ENCODE peak calls at places on chromosome 19, in ten cellular contexts. One of them, this sample, is unnamed.

GRCh38 chr19:8149261-8150094 is at the start of gene FBN3:
- DNase-seq in breast epithelium: no peak
- DNase-seq in stimulated activated CD4-positive, alpha-beta T cell treated with anti-CD3 and anti-CD28 coated beads, Interleukin-15, amount 100 ng/mL, for 1 hour: no peak
- DNase-seq in T-cell: no peak
- DNase-seq in heart left ventricle: no peak
- DNase-seq in foreskin fibroblast: no peak
- DNase-seq in aorta: no peak
- DNase-seq in NCI-H774: no peak
- DNase-seq in effector memory CD8-positive, alpha-beta T cell: no peak
- DNase-seq in stimulated activated CD8-positive, alpha-beta memory T cell treated with anti-CD3 and anti-CD28 coated beads, Interleukin-4, amount 100 ng/mL, for 24 hours: no peak
- DNase-seq in this sample: no peak

GRCh38 chr19:32203161-32203560 is 142.2 kb upstream of the ZNF507 start:
- DNase-seq in breast epithelium: no peak
- DNase-seq in stimulated activated CD4-positive, alpha-beta T cell treated with anti-CD3 and anti-CD28 coated beads, Interleukin-15, amount 100 ng/mL, for 1 hour: no peak
- DNase-seq in T-cell: no peak
- DNase-seq in heart left ventricle: no peak
- DNase-seq in foreskin fibroblast: no peak
- DNase-seq in aorta: no peak
- DNase-seq in NCI-H774: no peak
- DNase-seq in effector memory CD8-positive, alpha-beta T cell: no peak
- DNase-seq in stimulated activated CD8-positive, alpha-beta memory T cell treated with anti-CD3 and anti-CD28 coated beads, Interleukin-4, amount 100 ng/mL, for 24 hours: no peak
- DNase-seq in this sample: no peak

GRCh38 chr19:38319421-38320258 is at the start of gene KCNK6:
- DNase-seq in breast epithelium: peak
- DNase-seq in stimulated activated CD4-positive, alpha-beta T cell treated with anti-CD3 and anti-CD28 coated beads, Interleukin-15, amount 100 ng/mL, for 1 hour: peak
- DNase-seq in T-cell: peak
- DNase-seq in heart left ventricle: peak
- DNase-seq in foreskin fibroblast: peak
- DNase-seq in aorta: peak
- DNase-seq in NCI-H774: no peak
- DNase-seq in effector memory CD8-positive, alpha-beta T cell: peak
- DNase-seq in stimulated activated CD8-positive, alpha-beta memory T cell treated with anti-CD3 and anti-CD28 coated beads, Interleukin-4, amount 100 ng/mL, for 24 hours: peak
- DNase-seq in this sample: no peak

GRCh38 chr19:13987101-13987890 is 18.8 kb downstream of the RFX1 start:
- DNase-seq in breast epithelium: no peak
- DNase-seq in stimulated activated CD4-positive, alpha-beta T cell treated with anti-CD3 and anti-CD28 coated beads, Interleukin-15, amount 100 ng/mL, for 1 hour: no peak
- DNase-seq in T-cell: no peak
- DNase-seq in heart left ventricle: peak
- DNase-seq in foreskin fibroblast: no peak
- DNase-seq in aorta: peak
- DNase-seq in NCI-H774: no peak
- DNase-seq in effector memory CD8-positive, alpha-beta T cell: no peak
- DNase-seq in stimulated activated CD8-positive, alpha-beta memory T cell treated with anti-CD3 and anti-CD28 coated beads, Interleukin-4, amount 100 ng/mL, for 24 hours: no peak
- DNase-seq in this sample: no peak

GRCh38 chr19:4559569-4559968 is at the start of gene SEMA6B:
- DNase-seq in breast epithelium: no peak
- DNase-seq in stimulated activated CD4-positive, alpha-beta T cell treated with anti-CD3 and anti-CD28 coated beads, Interleukin-15, amount 100 ng/mL, for 1 hour: no peak
- DNase-seq in T-cell: no peak
- DNase-seq in heart left ventricle: peak
- DNase-seq in foreskin fibroblast: no peak
- DNase-seq in aorta: no peak
- DNase-seq in NCI-H774: no peak
- DNase-seq in effector memory CD8-positive, alpha-beta T cell: no peak
- DNase-seq in stimulated activated CD8-positive, alpha-beta memory T cell treated with anti-CD3 and anti-CD28 coated beads, Interleukin-4, amount 100 ng/mL, for 24 hours: no peak
- DNase-seq in this sample: no peak

GRCh38 chr19:54561840-54562239 is 11.8 kb upstream of the LILRA2 start:
- DNase-seq in breast epithelium: no peak
- DNase-seq in stimulated activated CD4-positive, alpha-beta T cell treated with anti-CD3 and anti-CD28 coated beads, Interleukin-15, amount 100 ng/mL, for 1 hour: no peak
- DNase-seq in T-cell: no peak
- DNase-seq in heart left ventricle: no peak
- DNase-seq in foreskin fibroblast: no peak
- DNase-seq in aorta: no peak
- DNase-seq in NCI-H774: peak
- DNase-seq in effector memory CD8-positive, alpha-beta T cell: no peak
- DNase-seq in stimulated activated CD8-positive, alpha-beta memory T cell treated with anti-CD3 and anti-CD28 coated beads, Interleukin-4, amount 100 ng/mL, for 24 hours: no peak
- DNase-seq in this sample: no peak

GRCh38 chr19:3340340-3340739 is 26.0 kb upstream of the NFIC start:
- DNase-seq in breast epithelium: no peak
- DNase-seq in stimulated activated CD4-positive, alpha-beta T cell treated with anti-CD3 and anti-CD28 coated beads, Interleukin-15, amount 100 ng/mL, for 1 hour: no peak
- DNase-seq in T-cell: no peak
- DNase-seq in heart left ventricle: no peak
- DNase-seq in foreskin fibroblast: no peak
- DNase-seq in aorta: no peak
- DNase-seq in NCI-H774: no peak
- DNase-seq in effector memory CD8-positive, alpha-beta T cell: no peak
- DNase-seq in stimulated activated CD8-positive, alpha-beta memory T cell treated with anti-CD3 and anti-CD28 coated beads, Interleukin-4, amount 100 ng/mL, for 24 hours: no peak
- DNase-seq in this sample: no peak

GRCh38 chr19:16495982-16496612 is at the start of the genes C19orf44 and CALR3:
- DNase-seq in breast epithelium: peak
- DNase-seq in stimulated activated CD4-positive, alpha-beta T cell treated with anti-CD3 and anti-CD28 coated beads, Interleukin-15, amount 100 ng/mL, for 1 hour: peak
- DNase-seq in T-cell: peak
- DNase-seq in heart left ventricle: peak
- DNase-seq in foreskin fibroblast: peak
- DNase-seq in aorta: peak
- DNase-seq in NCI-H774: peak
- DNase-seq in effector memory CD8-positive, alpha-beta T cell: peak
- DNase-seq in stimulated activated CD8-positive, alpha-beta memory T cell treated with anti-CD3 and anti-CD28 coated beads, Interleukin-4, amount 100 ng/mL, for 24 hours: peak
- DNase-seq in this sample: peak

GRCh38 chr19:18203408-18203862 is 407 bp downstream of the RAB3A start:
- DNase-seq in breast epithelium: peak
- DNase-seq in stimulated activated CD4-positive, alpha-beta T cell treated with anti-CD3 and anti-CD28 coated beads, Interleukin-15, amount 100 ng/mL, for 1 hour: no peak
- DNase-seq in T-cell: no peak
- DNase-seq in heart left ventricle: peak
- DNase-seq in foreskin fibroblast: peak
- DNase-seq in aorta: no peak
- DNase-seq in NCI-H774: no peak
- DNase-seq in effector memory CD8-positive, alpha-beta T cell: no peak
- DNase-seq in stimulated activated CD8-positive, alpha-beta memory T cell treated with anti-CD3 and anti-CD28 coated beads, Interleukin-4, amount 100 ng/mL, for 24 hours: no peak
- DNase-seq in this sample: no peak

GRCh38 chr19:28494466-28494865 is 718.5 kb downstream of the UQCRFS1 start:
- DNase-seq in breast epithelium: no peak
- DNase-seq in stimulated activated CD4-positive, alpha-beta T cell treated with anti-CD3 and anti-CD28 coated beads, Interleukin-15, amount 100 ng/mL, for 1 hour: no peak
- DNase-seq in T-cell: no peak
- DNase-seq in heart left ventricle: no peak
- DNase-seq in foreskin fibroblast: no peak
- DNase-seq in aorta: no peak
- DNase-seq in NCI-H774: no peak
- DNase-seq in effector memory CD8-positive, alpha-beta T cell: no peak
- DNase-seq in stimulated activated CD8-positive, alpha-beta memory T cell treated with anti-CD3 and anti-CD28 coated beads, Interleukin-4, amount 100 ng/mL, for 24 hours: no peak
- DNase-seq in this sample: no peak

GRCh38 chr19:58033741-58034475 is at the start of gene ZSCAN1:
- DNase-seq in breast epithelium: peak
- DNase-seq in stimulated activated CD4-positive, alpha-beta T cell treated with anti-CD3 and anti-CD28 coated beads, Interleukin-15, amount 100 ng/mL, for 1 hour: peak
- DNase-seq in T-cell: peak
- DNase-seq in heart left ventricle: peak
- DNase-seq in foreskin fibroblast: peak
- DNase-seq in aorta: peak
- DNase-seq in NCI-H774: no peak
- DNase-seq in effector memory CD8-positive, alpha-beta T cell: no peak
- DNase-seq in stimulated activated CD8-positive, alpha-beta memory T cell treated with anti-CD3 and anti-CD28 coated beads, Interleukin-4, amount 100 ng/mL, for 24 hours: peak
- DNase-seq in this sample: no peak

GRCh38 chr19:3606690-3607289 is at the start of gene TBXA2R:
- DNase-seq in breast epithelium: peak
- DNase-seq in stimulated activated CD4-positive, alpha-beta T cell treated with anti-CD3 and anti-CD28 coated beads, Interleukin-15, amount 100 ng/mL, for 1 hour: peak
- DNase-seq in T-cell: peak
- DNase-seq in heart left ventricle: peak
- DNase-seq in foreskin fibroblast: peak
- DNase-seq in aorta: peak
- DNase-seq in NCI-H774: peak
- DNase-seq in effector memory CD8-positive, alpha-beta T cell: peak
- DNase-seq in stimulated activated CD8-positive, alpha-beta memory T cell treated with anti-CD3 and anti-CD28 coated beads, Interleukin-4, amount 100 ng/mL, for 24 hours: peak
- DNase-seq in this sample: no peak

GRCh38 chr19:44702551-44703176 is 3.7 kb downstream of the CEACAM16 start:
- DNase-seq in breast epithelium: no peak
- DNase-seq in stimulated activated CD4-positive, alpha-beta T cell treated with anti-CD3 and anti-CD28 coated beads, Interleukin-15, amount 100 ng/mL, for 1 hour: no peak
- DNase-seq in T-cell: no peak
- DNase-seq in heart left ventricle: no peak
- DNase-seq in foreskin fibroblast: no peak
- DNase-seq in aorta: no peak
- DNase-seq in NCI-H774: no peak
- DNase-seq in effector memory CD8-positive, alpha-beta T cell: no peak
- DNase-seq in stimulated activated CD8-positive, alpha-beta memory T cell treated with anti-CD3 and anti-CD28 coated beads, Interleukin-4, amount 100 ng/mL, for 24 hours: no peak
- DNase-seq in this sample: no peak

GRCh38 chr19:58096884-58097283 is 1.1 kb downstream of the ZSCAN18 start:
- DNase-seq in breast epithelium: no peak
- DNase-seq in stimulated activated CD4-positive, alpha-beta T cell treated with anti-CD3 and anti-CD28 coated beads, Interleukin-15, amount 100 ng/mL, for 1 hour: no peak
- DNase-seq in T-cell: no peak
- DNase-seq in heart left ventricle: no peak
- DNase-seq in foreskin fibroblast: no peak
- DNase-seq in aorta: no peak
- DNase-seq in NCI-H774: no peak
- DNase-seq in effector memory CD8-positive, alpha-beta T cell: no peak
- DNase-seq in stimulated activated CD8-positive, alpha-beta memory T cell treated with anti-CD3 and anti-CD28 coated beads, Interleukin-4, amount 100 ng/mL, for 24 hours: no peak
- DNase-seq in this sample: no peak

GRCh38 chr19:2556221-2557092 is 80.5 kb downstream of the GADD45B start:
- DNase-seq in breast epithelium: no peak
- DNase-seq in stimulated activated CD4-positive, alpha-beta T cell treated with anti-CD3 and anti-CD28 coated beads, Interleukin-15, amount 100 ng/mL, for 1 hour: no peak
- DNase-seq in T-cell: no peak
- DNase-seq in heart left ventricle: no peak
- DNase-seq in foreskin fibroblast: no peak
- DNase-seq in aorta: peak
- DNase-seq in NCI-H774: no peak
- DNase-seq in effector memory CD8-positive, alpha-beta T cell: no peak
- DNase-seq in stimulated activated CD8-positive, alpha-beta memory T cell treated with anti-CD3 and anti-CD28 coated beads, Interleukin-4, amount 100 ng/mL, for 24 hours: no peak
- DNase-seq in this sample: no peak

GRCh38 chr19:46697142-46697960 is 19.6 kb downstream of the PRKD2 start:
- DNase-seq in breast epithelium: no peak
- DNase-seq in stimulated activated CD4-positive, alpha-beta T cell treated with anti-CD3 and anti-CD28 coated beads, Interleukin-15, amount 100 ng/mL, for 1 hour: no peak
- DNase-seq in T-cell: no peak
- DNase-seq in heart left ventricle: peak
- DNase-seq in foreskin fibroblast: peak
- DNase-seq in aorta: peak
- DNase-seq in NCI-H774: no peak
- DNase-seq in effector memory CD8-positive, alpha-beta T cell: no peak
- DNase-seq in stimulated activated CD8-positive, alpha-beta memory T cell treated with anti-CD3 and anti-CD28 coated beads, Interleukin-4, amount 100 ng/mL, for 24 hours: no peak
- DNase-seq in this sample: no peak

GRCh38 chr19:964761-965694 is 19.1 kb upstream of the WDR18 start:
- DNase-seq in breast epithelium: no peak
- DNase-seq in stimulated activated CD4-positive, alpha-beta T cell treated with anti-CD3 and anti-CD28 coated beads, Interleukin-15, amount 100 ng/mL, for 1 hour: no peak
- DNase-seq in T-cell: no peak
- DNase-seq in heart left ventricle: no peak
- DNase-seq in foreskin fibroblast: no peak
- DNase-seq in aorta: no peak
- DNase-seq in NCI-H774: no peak
- DNase-seq in effector memory CD8-positive, alpha-beta T cell: no peak
- DNase-seq in stimulated activated CD8-positive, alpha-beta memory T cell treated with anti-CD3 and anti-CD28 coated beads, Interleukin-4, amount 100 ng/mL, for 24 hours: no peak
- DNase-seq in this sample: no peak

GRCh38 chr19:51689751-51690358 is 3.3 kb upstream of the SPACA6 start:
- DNase-seq in breast epithelium: no peak
- DNase-seq in stimulated activated CD4-positive, alpha-beta T cell treated with anti-CD3 and anti-CD28 coated beads, Interleukin-15, amount 100 ng/mL, for 1 hour: no peak
- DNase-seq in T-cell: no peak
- DNase-seq in heart left ventricle: peak
- DNase-seq in foreskin fibroblast: peak
- DNase-seq in aorta: peak
- DNase-seq in NCI-H774: peak
- DNase-seq in effector memory CD8-positive, alpha-beta T cell: no peak
- DNase-seq in stimulated activated CD8-positive, alpha-beta memory T cell treated with anti-CD3 and anti-CD28 coated beads, Interleukin-4, amount 100 ng/mL, for 24 hours: no peak
- DNase-seq in this sample: no peak

GRCh38 chr19:958967-959685 is 25.0 kb upstream of the WDR18 start:
- DNase-seq in breast epithelium: no peak
- DNase-seq in stimulated activated CD4-positive, alpha-beta T cell treated with anti-CD3 and anti-CD28 coated beads, Interleukin-15, amount 100 ng/mL, for 1 hour: no peak
- DNase-seq in T-cell: no peak
- DNase-seq in heart left ventricle: no peak
- DNase-seq in foreskin fibroblast: peak
- DNase-seq in aorta: no peak
- DNase-seq in NCI-H774: no peak
- DNase-seq in effector memory CD8-positive, alpha-beta T cell: no peak
- DNase-seq in stimulated activated CD8-positive, alpha-beta memory T cell treated with anti-CD3 and anti-CD28 coated beads, Interleukin-4, amount 100 ng/mL, for 24 hours: peak
- DNase-seq in this sample: no peak

GRCh38 chr19:35419046-35419445 is 29.0 kb upstream of the FFAR2 start:
- DNase-seq in breast epithelium: no peak
- DNase-seq in stimulated activated CD4-positive, alpha-beta T cell treated with anti-CD3 and anti-CD28 coated beads, Interleukin-15, amount 100 ng/mL, for 1 hour: no peak
- DNase-seq in T-cell: no peak
- DNase-seq in heart left ventricle: no peak
- DNase-seq in foreskin fibroblast: no peak
- DNase-seq in aorta: no peak
- DNase-seq in NCI-H774: no peak
- DNase-seq in effector memory CD8-positive, alpha-beta T cell: no peak
- DNase-seq in stimulated activated CD8-positive, alpha-beta memory T cell treated with anti-CD3 and anti-CD28 coated beads, Interleukin-4, amount 100 ng/mL, for 24 hours: no peak
- DNase-seq in this sample: no peak

GRCh38 chr19:13206581-13206980 is 56.4 kb downstream of the IER2 start:
- DNase-seq in breast epithelium: no peak
- DNase-seq in stimulated activated CD4-positive, alpha-beta T cell treated with anti-CD3 and anti-CD28 coated beads, Interleukin-15, amount 100 ng/mL, for 1 hour: no peak
- DNase-seq in T-cell: no peak
- DNase-seq in heart left ventricle: no peak
- DNase-seq in foreskin fibroblast: peak
- DNase-seq in aorta: no peak
- DNase-seq in NCI-H774: no peak
- DNase-seq in effector memory CD8-positive, alpha-beta T cell: no peak
- DNase-seq in stimulated activated CD8-positive, alpha-beta memory T cell treated with anti-CD3 and anti-CD28 coated beads, Interleukin-4, amount 100 ng/mL, for 24 hours: no peak
- DNase-seq in this sample: no peak

GRCh38 chr19:10888421-10888866 is 17.1 kb downstream of the CARM1 start:
- DNase-seq in breast epithelium: no peak
- DNase-seq in stimulated activated CD4-positive, alpha-beta T cell treated with anti-CD3 and anti-CD28 coated beads, Interleukin-15, amount 100 ng/mL, for 1 hour: no peak
- DNase-seq in T-cell: no peak
- DNase-seq in heart left ventricle: no peak
- DNase-seq in foreskin fibroblast: no peak
- DNase-seq in aorta: no peak
- DNase-seq in NCI-H774: no peak
- DNase-seq in effector memory CD8-positive, alpha-beta T cell: no peak
- DNase-seq in stimulated activated CD8-positive, alpha-beta memory T cell treated with anti-CD3 and anti-CD28 coated beads, Interleukin-4, amount 100 ng/mL, for 24 hours: no peak
- DNase-seq in this sample: no peak

GRCh38 chr19:10001899-10002298 is 8.4 kb downstream of the COL5A3 start:
- DNase-seq in breast epithelium: no peak
- DNase-seq in stimulated activated CD4-positive, alpha-beta T cell treated with anti-CD3 and anti-CD28 coated beads, Interleukin-15, amount 100 ng/mL, for 1 hour: no peak
- DNase-seq in T-cell: no peak
- DNase-seq in heart left ventricle: peak
- DNase-seq in foreskin fibroblast: peak
- DNase-seq in aorta: no peak
- DNase-seq in NCI-H774: no peak
- DNase-seq in effector memory CD8-positive, alpha-beta T cell: no peak
- DNase-seq in stimulated activated CD8-positive, alpha-beta memory T cell treated with anti-CD3 and anti-CD28 coated beads, Interleukin-4, amount 100 ng/mL, for 24 hours: no peak
- DNase-seq in this sample: no peak

GRCh38 chr19:13839938-13840750 is 36.8 kb upstream of the NANOS3 start:
- DNase-seq in breast epithelium: peak
- DNase-seq in stimulated activated CD4-positive, alpha-beta T cell treated with anti-CD3 and anti-CD28 coated beads, Interleukin-15, amount 100 ng/mL, for 1 hour: peak
- DNase-seq in T-cell: peak
- DNase-seq in heart left ventricle: peak
- DNase-seq in foreskin fibroblast: peak
- DNase-seq in aorta: peak
- DNase-seq in NCI-H774: no peak
- DNase-seq in effector memory CD8-positive, alpha-beta T cell: peak
- DNase-seq in stimulated activated CD8-positive, alpha-beta memory T cell treated with anti-CD3 and anti-CD28 coated beads, Interleukin-4, amount 100 ng/mL, for 24 hours: no peak
- DNase-seq in this sample: no peak

GRCh38 chr19:4068058-4068966 is 1.6 kb upstream of the ZBTB7A start:
- DNase-seq in breast epithelium: no peak
- DNase-seq in stimulated activated CD4-positive, alpha-beta T cell treated with anti-CD3 and anti-CD28 coated beads, Interleukin-15, amount 100 ng/mL, for 1 hour: no peak
- DNase-seq in T-cell: no peak
- DNase-seq in heart left ventricle: no peak
- DNase-seq in foreskin fibroblast: no peak
- DNase-seq in aorta: no peak
- DNase-seq in NCI-H774: no peak
- DNase-seq in effector memory CD8-positive, alpha-beta T cell: no peak
- DNase-seq in stimulated activated CD8-positive, alpha-beta memory T cell treated with anti-CD3 and anti-CD28 coated beads, Interleukin-4, amount 100 ng/mL, for 24 hours: no peak
- DNase-seq in this sample: no peak

GRCh38 chr19:16594131-16594586 is 21.9 kb upstream of the SLC35E1 start:
- DNase-seq in breast epithelium: no peak
- DNase-seq in stimulated activated CD4-positive, alpha-beta T cell treated with anti-CD3 and anti-CD28 coated beads, Interleukin-15, amount 100 ng/mL, for 1 hour: no peak
- DNase-seq in T-cell: peak
- DNase-seq in heart left ventricle: no peak
- DNase-seq in foreskin fibroblast: no peak
- DNase-seq in aorta: no peak
- DNase-seq in NCI-H774: no peak
- DNase-seq in effector memory CD8-positive, alpha-beta T cell: peak
- DNase-seq in stimulated activated CD8-positive, alpha-beta memory T cell treated with anti-CD3 and anti-CD28 coated beads, Interleukin-4, amount 100 ng/mL, for 24 hours: peak
- DNase-seq in this sample: no peak

GRCh38 chr19:34155686-34156085 is 16.6 kb upstream of the LSM14A start:
- DNase-seq in breast epithelium: no peak
- DNase-seq in stimulated activated CD4-positive, alpha-beta T cell treated with anti-CD3 and anti-CD28 coated beads, Interleukin-15, amount 100 ng/mL, for 1 hour: no peak
- DNase-seq in T-cell: no peak
- DNase-seq in heart left ventricle: no peak
- DNase-seq in foreskin fibroblast: peak
- DNase-seq in aorta: no peak
- DNase-seq in NCI-H774: no peak
- DNase-seq in effector memory CD8-positive, alpha-beta T cell: no peak
- DNase-seq in stimulated activated CD8-positive, alpha-beta memory T cell treated with anti-CD3 and anti-CD28 coated beads, Interleukin-4, amount 100 ng/mL, for 24 hours: no peak
- DNase-seq in this sample: no peak

GRCh38 chr19:51501594-51502263 is at the start of gene SIGLEC12:
- DNase-seq in breast epithelium: no peak
- DNase-seq in stimulated activated CD4-positive, alpha-beta T cell treated with anti-CD3 and anti-CD28 coated beads, Interleukin-15, amount 100 ng/mL, for 1 hour: no peak
- DNase-seq in T-cell: peak
- DNase-seq in heart left ventricle: peak
- DNase-seq in foreskin fibroblast: no peak
- DNase-seq in aorta: peak
- DNase-seq in NCI-H774: no peak
- DNase-seq in effector memory CD8-positive, alpha-beta T cell: no peak
- DNase-seq in stimulated activated CD8-positive, alpha-beta memory T cell treated with anti-CD3 and anti-CD28 coated beads, Interleukin-4, amount 100 ng/mL, for 24 hours: no peak
- DNase-seq in this sample: no peak

This sample was measured in LNCaP clone FGC.